ENCODE peak calls at places on chromosomes 6 and 20, in eight cellular contexts. N, O, X, Y, W, D, V and L are unnamed samples.

GRCh38 chr6:44735631-44735963 is 348.1 kb downstream of the CDC5L start:
- DNase-seq in N (peak; percentile 54), O (no peak), X (peak; percentile 45), Y (no peak), W (peak; percentile 69), D (no peak), V (peak; percentile 15), L (no peak)

GRCh38 chr6:147154454-147154853 is 49.8 kb upstream of the STXBP5 start:
- DNase-seq in N (no peak), O (no peak), X (no peak), Y (peak; percentile 61), W (peak; percentile 70), D (peak; percentile 92), V (peak; percentile 30), L (no peak)

GRCh38 chr6:156279306-156279969 is 497.7 kb upstream of the ARID1B start:
- DNase-seq in N (no peak), O (no peak), X (no peak), Y (no peak), W (no peak), D (peak; percentile 91), V (no peak), L (no peak)

GRCh38 chr20:36094497-36094896 is 60.0 kb upstream of the EPB41L1 start:
- DNase-seq in N (no peak), O (no peak), X (peak; percentile 48), Y (peak; percentile 48), W (no peak), D (no peak), V (peak; percentile 85), L (no peak)

GRCh38 chr6:2853766-2854393 is 12.2 kb upstream of the SERPINB1 start:
- DNase-seq in N (peak; percentile 94), O (no peak), X (peak; percentile 70), Y (peak; percentile 53), W (peak; percentile 77), D (no peak), V (peak; percentile 82), L (no peak)

GRCh38 chr20:39885975-39886649 is 802.9 kb downstream of the MAFB start:
- DNase-seq in N (peak; percentile 48), O (no peak), X (peak; percentile 83), Y (peak; percentile 72), W (peak; percentile 67), D (peak; percentile 11), V (peak; percentile 66), L (peak; percentile 55)

GRCh38 chr20:11849976-11850670 is 67.6 kb upstream of the BTBD3 start:
- DNase-seq in N (no peak), O (no peak), X (peak; percentile 78), Y (no peak), W (peak; percentile 94), D (no peak), V (peak; percentile 49), L (no peak)

GRCh38 chr6:73710470-73710869 is 14.5 kb downstream of the CD109 start:
- DNase-seq in N (no peak), O (no peak), X (peak; percentile 78), Y (no peak), W (peak; percentile 83), D (no peak), V (peak; percentile 42), L (no peak)

GRCh38 chr6:81171991-81172740 is 580.3 kb downstream of the TENT5A start:
- DNase-seq in N (no peak), O (no peak), X (peak; percentile 84), Y (peak; percentile 86), W (peak; percentile 75), D (no peak), V (peak; percentile 63), L (no peak)

GRCh38 chr6:114096553-114097172 is 125.7 kb upstream of the HDAC2 start:
- DNase-seq in N (no peak), O (no peak), X (no peak), Y (no peak), W (peak; percentile 38), D (peak; percentile 26), V (peak; percentile 57), L (no peak)

GRCh38 chr20:10492065-10492464 is 57.0 kb downstream of the SLX4IP start:
- DNase-seq in N (no peak), O (no peak), X (peak; percentile 57), Y (no peak), W (peak; percentile 89), D (no peak), V (peak; percentile 60), L (no peak)

GRCh38 chr6:125812394-125813231 is 21.9 kb downstream of the NCOA7 start:
- DNase-seq in N (no peak), O (no peak), X (peak; percentile 99), Y (peak; percentile 95), W (peak; percentile 98), D (no peak), V (peak; percentile 97), L (no peak)

GRCh38 chr6:156934054-156934424 is 156.9 kb downstream of the ARID1B start:
- DNase-seq in N (no peak), O (no peak), X (no peak), Y (no peak), W (no peak), D (no peak), V (no peak), L (no peak)

GRCh38 chr6:30893001-30893591 is 8.8 kb downstream of the DDR1 start:
- DNase-seq in N (no peak), O (no peak), X (no peak), Y (no peak), W (no peak), D (no peak), V (no peak), L (no peak)

GRCh38 chr6:151822252-151823111 is 15.0 kb downstream of the ESR1 start:
- DNase-seq in N (no peak), O (no peak), X (no peak), Y (no peak), W (no peak), D (no peak), V (no peak), L (no peak)

GRCh38 chr6:131762984-131763383 is 44.8 kb upstream of the ENPP1 start:
- DNase-seq in N (no peak), O (no peak), X (peak; percentile 43), Y (no peak), W (peak; percentile 15), D (no peak), V (no peak), L (no peak)

GRCh38 chr6:70680396-70680795 is 12.7 kb downstream of the SMAP1 start:
- DNase-seq in N (no peak), O (no peak), X (no peak), Y (no peak), W (no peak), D (no peak), V (peak; percentile 20), L (no peak)

GRCh38 chr6:34146021-34146782 is at the start of gene GRM4:
- DNase-seq in N (no peak), O (no peak), X (no peak), Y (no peak), W (no peak), D (no peak), V (no peak), L (peak; percentile 11)